ENCODE peak calls at places on chromosomes 4 and X, in seven cellular contexts. S is K562, R is upper lobe of left lung, F is GM23338, M is GM12878, N is stomach, B is breast epithelium. E is an unnamed sample.

GRCh38 chrX:30900227-30900626 is 11.2 kb upstream of the TAB3 start:
- DNase-seq in S (no peak), R (no peak), F (no peak), M (no peak), N (no peak), B (no peak), E (no peak)

GRCh38 chrX:85379174-85379907 is at the start of gene POF1B:
- DNase-seq in S (no peak), R (no peak), F (peak; percentile 1), M (peak; percentile 23), N (peak; percentile 73), B (peak; percentile 48), E (no peak)

GRCh38 chr4:34943719-34944386 is 1300.5 kb downstream of the ARAP2 start:
- DNase-seq in S (no peak), R (no peak), F (no peak), M (no peak), N (no peak), B (no peak), E (no peak)

GRCh38 chrX:53481816-53482485 is 47.8 kb upstream of the HSD17B10 start:
- DNase-seq in S (peak; percentile 22), R (no peak), F (peak; percentile 81), M (no peak), N (peak; percentile 73), B (no peak), E (peak; percentile 33)

GRCh38 chrX:30659421-30659820 is 6.2 kb downstream of the GK start:
- DNase-seq in S (peak; percentile 58), R (no peak), F (no peak), M (no peak), N (no peak), B (no peak), E (no peak)

GRCh38 chr4:7428261-7429068 is 6.3 kb downstream of the PSAPL1 start:
- DNase-seq in S (no peak), R (no peak), F (peak; percentile 45), M (no peak), N (peak; percentile 16), B (peak; percentile 40), E (no peak)

GRCh38 chr4:25007608-25008007 is 23.1 kb downstream of the LGI2 start:
- DNase-seq in S (no peak), R (no peak), F (no peak), M (no peak), N (no peak), B (no peak), E (no peak)

GRCh38 chr4:42655248-42655647 is 1.7 kb downstream of the ATP8A1 start:
- DNase-seq in S (no peak), R (no peak), F (no peak), M (no peak), N (no peak), B (no peak), E (no peak)

GRCh38 chrX:42098897-42099296 is 175.5 kb upstream of the CASK start:
- DNase-seq in S (no peak), R (peak; percentile 4), F (no peak), M (no peak), N (no peak), B (no peak), E (no peak)

GRCh38 chr4:23382880-23383279 is 507.0 kb downstream of the PPARGC1A start:
- DNase-seq in S (no peak), R (no peak), F (no peak), M (no peak), N (no peak), B (no peak), E (no peak)

GRCh38 chr4:83208371-83208770 is 76.2 kb downstream of the COQ2 start:
- DNase-seq in S (no peak), R (no peak), F (no peak), M (no peak), N (no peak), B (no peak), E (no peak)
- H3K4me1 ChIP-seq in S (no peaks in the 10 kb centered on the region), R (peaks cover 4% of the 10 kb centered on the region), F (peaks cover 5% of the 10 kb centered on the region), M (peaks cover 14% of the 10 kb centered on the region), N (peaks cover 11% of the 10 kb centered on the region), B (no peaks in the 10 kb centered on the region), E (no peaks in the 10 kb centered on the region)

GRCh38 chr4:153485374-153485773 is 19.2 kb downstream of the TMEM131L start:
- DNase-seq in S (no peak), R (no peak), F (no peak), M (no peak), N (no peak), B (no peak), E (no peak)

GRCh38 chr4:153488719-153489384 is 22.7 kb downstream of the TMEM131L start:
- DNase-seq in S (no peak), R (peak; percentile 67), F (peak; percentile 54), M (peak; percentile 87), N (no peak), B (no peak), E (no peak)

GRCh38 chr4:153488006-153488718 is 22.0 kb downstream of the TMEM131L start:
- DNase-seq in S (no peak), R (peak; percentile 67), F (no peak), M (peak; percentile 94), N (no peak), B (no peak), E (no peak)

GRCh38 chr4:153485860-153486259 is 19.7 kb downstream of the TMEM131L start:
- DNase-seq in S (no peak), R (no peak), F (no peak), M (no peak), N (no peak), B (no peak), E (no peak)

GRCh38 chr4:153486281-153487151 is 20.4 kb downstream of the TMEM131L start:
- DNase-seq in S (no peak), R (no peak), F (peak; percentile 58), M (no peak), N (peak; percentile 38), B (peak; percentile 63), E (peak; percentile 53)
- TF ChIP-seq POLR2AphosphoS5 in S (no peak), R (no peak), F (no peak), M (no peak), N (peak; percentile 36), B (no peak), E (no peak)

DNA sequence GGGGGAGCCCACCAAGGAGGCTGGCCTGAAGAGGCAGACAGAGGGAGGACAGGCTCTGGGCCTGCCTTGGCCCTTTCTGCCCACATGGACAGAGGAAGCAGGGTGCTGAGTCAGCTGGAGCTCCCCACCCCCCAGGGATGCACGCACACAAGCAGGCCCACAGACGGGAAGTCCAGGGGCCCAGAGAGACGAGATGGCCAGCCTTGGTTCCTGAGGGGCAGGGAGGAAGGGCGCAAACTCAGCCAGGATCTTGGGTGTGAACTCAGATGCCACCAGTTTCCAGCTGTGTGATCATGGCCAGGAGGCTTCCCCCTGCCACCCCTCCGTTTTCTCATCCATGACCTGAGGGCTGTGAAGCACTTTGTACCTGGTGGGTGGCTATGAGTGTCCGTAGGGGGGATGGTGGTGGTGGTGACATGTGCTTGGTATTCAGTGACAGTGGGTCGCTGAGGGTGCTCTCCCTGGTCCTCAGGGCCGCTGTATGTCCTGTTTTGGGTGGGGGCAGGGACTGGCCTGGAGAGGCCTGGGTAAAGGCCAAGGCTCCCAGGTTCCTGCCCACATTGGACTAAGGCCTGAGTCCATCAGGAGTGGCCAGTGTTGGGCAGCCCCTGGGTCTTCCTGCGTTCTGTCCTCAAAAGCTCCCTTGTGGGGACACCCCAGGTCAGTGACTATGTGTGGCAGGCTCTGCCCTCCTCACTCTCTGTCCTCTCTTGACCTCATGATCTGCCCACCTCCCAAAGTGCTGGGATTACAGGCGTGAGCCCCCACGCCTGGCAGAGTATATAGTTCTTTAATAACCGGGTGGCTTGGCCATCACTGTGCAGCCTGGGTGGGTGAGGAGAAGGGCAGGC is 2.0 kb downstream of the SH3BP2 start:
- DNase-seq in S (no peak), R (no peak), F (no peak), M (no peak), N (peak; percentile 53), B (peak; percentile 51), E (no peak)
- H3K4me1 ChIP-seq in S (peaks cover 100% of the 10 kb centered on the region), R (peaks cover 81% of the 10 kb centered on the region), F (peaks cover 10% of the 10 kb centered on the region), M (peaks cover 41% of the 10 kb centered on the region), N (peaks cover 88% of the 10 kb centered on the region), B (peaks cover 25% of the 10 kb centered on the region), E (peaks cover 65% of the 10 kb centered on the region)

DNA sequence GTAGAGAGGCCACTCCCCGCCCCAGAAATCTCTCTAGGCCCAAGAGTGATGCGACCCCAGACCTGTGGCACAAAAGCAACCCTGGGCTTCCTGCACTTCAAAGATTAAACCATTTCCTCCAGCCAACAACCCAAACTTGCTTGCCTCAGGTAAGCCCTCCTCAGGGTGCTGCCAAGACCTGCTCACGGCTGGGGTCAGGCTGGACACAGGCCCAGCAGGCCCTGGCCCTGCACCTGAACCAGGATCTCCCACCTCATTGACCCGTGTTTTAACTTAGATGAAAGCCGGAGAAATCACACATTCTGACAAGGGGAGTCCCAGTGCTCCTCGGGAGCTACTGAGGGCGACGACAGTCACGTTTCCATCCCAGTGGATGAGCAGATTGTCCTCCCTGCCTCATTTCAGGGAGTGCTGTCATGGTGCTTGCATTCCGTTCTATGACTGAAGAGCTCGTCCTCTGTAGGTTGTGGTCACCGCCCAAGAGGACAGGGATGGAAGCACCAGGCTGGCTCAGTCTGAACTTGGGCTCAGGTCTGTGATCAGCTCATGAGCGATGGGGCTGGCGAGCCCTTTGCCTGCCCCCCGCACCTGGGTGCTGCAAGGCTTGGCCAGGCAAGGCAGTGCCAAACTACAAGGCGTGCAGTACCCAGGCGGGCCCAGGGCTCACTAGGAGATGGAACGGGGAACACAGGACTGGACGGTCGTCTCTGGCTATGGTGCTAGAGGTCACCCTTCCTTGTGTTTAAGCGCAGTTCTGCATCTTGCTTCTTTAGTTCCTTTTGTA is 25.9 kb downstream of the WDR1 start:
- DNase-seq in S (no peak), R (no peak), F (no peak), M (no peak), N (no peak), B (no peak), E (no peak)
- TF ChIP-seq POLR2AphosphoS5 in S (no peak), R (no peak), F (no peak), M (no peak), N (no peak), B (no peak), E (no peak)

GRCh38 chr4:2874861-2875260 is 31.2 kb downstream of the ADD1 start:
- DNase-seq in S (no peak), R (no peak), F (no peak), M (no peak), N (no peak), B (no peak), E (no peak)

GRCh38 chr4:2871466-2871865 is 27.8 kb downstream of the ADD1 start:
- DNase-seq in S (no peak), R (no peak), F (no peak), M (no peak), N (no peak), B (no peak), E (no peak)

GRCh38 chr4:2875556-2875955 is 31.9 kb downstream of the ADD1 start:
- DNase-seq in S (no peak), R (no peak), F (no peak), M (no peak), N (no peak), B (no peak), E (no peak)

GRCh38 chr4:2871911-2872310 is 28.3 kb downstream of the ADD1 start:
- DNase-seq in S (peak; percentile 21), R (no peak), F (no peak), M (no peak), N (no peak), B (no peak), E (no peak)

GRCh38 chr4:2873329-2873728 is 29.7 kb downstream of the ADD1 start:
- DNase-seq in S (no peak), R (no peak), F (no peak), M (no peak), N (no peak), B (no peak), E (no peak)
- H3K4me1 ChIP-seq in S (peaks cover 8% of the 10 kb centered on the region), R (peaks cover 60% of the 10 kb centered on the region), F (peaks cover 26% of the 10 kb centered on the region), M (no peaks in the 10 kb centered on the region), N (peaks cover 90% of the 10 kb centered on the region), B (peaks cover 5% of the 10 kb centered on the region), E (no peaks in the 10 kb centered on the region)

E was measured in Panc1.